ENCODE peak calls at places on chromosomes 16 and 17, in four cellular contexts. M is K562, U is GM12878, P is HepG2. O is an unnamed sample.

GRCh38 chr16:72099377-72099818 is 5.8 kb downstream of the DHX38 start:
- DNase-seq in M (peak), U (peak), P (peak), O (peak)

GRCh38 chr17:81714412-81715106 is 2.5 kb downstream of the SLC25A10 start:
- DNase-seq in M (no peak), U (no peak), P (no peak), O (no peak)

GRCh38 chr17:48023408-48024148 is 14.0 kb downstream of the COPZ2 start:
- DNase-seq in M (no peak), U (no peak), P (peak), O (no peak)

GRCh38 chr17:27657620-27658019 is 26.6 kb downstream of the LGALS9 start:
- DNase-seq in M (peak), U (no peak), P (no peak), O (no peak)

GRCh38 chr17:52754838-52755237 is 596.3 kb upstream of the CA10 start:
- DNase-seq in M (no peak), U (no peak), P (no peak), O (no peak)

GRCh38 chr16:55672471-55672870 is 16.7 kb downstream of the SLC6A2 start:
- DNase-seq in M (no peak), U (no peak), P (no peak), O (no peak)

GRCh38 chr17:75757086-75757681 is 7.8 kb downstream of the GALK1 start:
- DNase-seq in M (no peak), U (no peak), P (no peak), O (no peak)

GRCh38 chr17:5044630-5045029 is 9.4 kb upstream of the SLC52A1 start:
- DNase-seq in M (no peak), U (no peak), P (no peak), O (no peak)

GRCh38 chr17:6775871-6776405 is at the start of gene FBXO39:
- DNase-seq in M (no peak), U (no peak), P (no peak), O (no peak)

GRCh38 chr16:15739940-15740339 is 89.9 kb downstream of the NDE1 start:
- DNase-seq in M (no peak), U (no peak), P (no peak), O (no peak)

GRCh38 chr16:72357860-72358259 is 185.9 kb upstream of the PMFBP1 start:
- DNase-seq in M (no peak), U (no peak), P (no peak), O (no peak)

GRCh38 chr17:38619937-38620550 is 14.3 kb upstream of the SRCIN1 start:
- DNase-seq in M (no peak), U (no peak), P (no peak), O (no peak)

GRCh38 chr16:1167276-1168107 is 14.6 kb downstream of the CACNA1H start:
- DNase-seq in M (no peak), U (no peak), P (no peak), O (no peak)

GRCh38 chr16:87877942-87878507 is 8.7 kb upstream of the SLC7A5 start:
- DNase-seq in M (no peak), U (no peak), P (no peak), O (no peak)

GRCh38 chr16:87384162-87384999 is 805 bp upstream of the FBXO31 start:
- DNase-seq in M (no peak), U (no peak), P (peak), O (no peak)

GRCh38 chr17:60128171-60128859 is 21.5 kb upstream of the CA4 start:
- DNase-seq in M (no peak), U (no peak), P (no peak), O (no peak)

GRCh38 chr16:24526701-24527470 is 12.5 kb upstream of the RBBP6 start:
- DNase-seq in M (no peak), U (no peak), P (no peak), O (no peak)
- TF ChIP-seq FOXK2 in M (no peak), U (no peak), P (no peak), O (no peak)

DNA sequence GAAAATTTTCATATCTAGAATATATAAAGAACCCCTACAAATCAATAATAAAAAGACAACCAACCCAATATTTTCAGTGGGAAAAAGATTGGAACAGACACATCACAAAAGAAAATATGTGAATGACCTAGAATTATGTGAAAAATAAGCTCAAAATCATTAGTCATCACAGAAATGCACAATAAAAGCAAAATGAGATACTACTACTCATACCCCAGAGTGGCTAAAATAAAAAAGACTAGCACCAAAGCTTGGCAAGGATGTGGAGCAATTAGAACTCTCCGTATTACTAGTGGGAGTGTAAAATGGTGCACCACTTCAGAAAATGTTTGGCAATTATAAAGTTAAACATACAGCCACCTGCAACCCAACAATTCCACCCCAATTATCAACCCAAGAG is 48.0 kb upstream of the CDH5 start:
- DNase-seq in M (no peak), U (no peak), P (no peak), O (no peak)
- TF ChIP-seq BHLHE40 in M (no peak), U (no peak), P (no peak), O (no peak)

GRCh38 chr17:50641339-50641725 is 6.7 kb downstream of the ABCC3 start:
- DNase-seq in M (no peak), U (no peak), P (no peak), O (no peak)

GRCh38 chr17:50637829-50638571 is 3.3 kb downstream of the ABCC3 start:
- DNase-seq in M (no peak), U (no peak), P (no peak), O (no peak)

GRCh38 chr17:50638572-50638850 is 3.8 kb downstream of the ABCC3 start:
- DNase-seq in M (no peak), U (no peak), P (no peak), O (no peak)

GRCh38 chr17:50640701-50641338 is 6.1 kb downstream of the ABCC3 start:
- DNase-seq in M (peak), U (no peak), P (peak), O (no peak)

GRCh38 chr17:50638851-50639767 is 4.4 kb downstream of the ABCC3 start:
- DNase-seq in M (no peak), U (no peak), P (peak), O (no peak)
- TF ChIP-seq SP1 in M (no peak), U (no peak), P (no peak), O (no peak)

GRCh38 chr16:28165549-28166046 is 46.2 kb downstream of the XPO6 start:
- DNase-seq in M (no peak), U (no peak), P (no peak), O (no peak)

GRCh38 chr16:28167730-28168129 is 44.0 kb downstream of the XPO6 start:
- DNase-seq in M (no peak), U (no peak), P (no peak), O (no peak)

GRCh38 chr16:28168991-28169554 is 42.7 kb downstream of the XPO6 start:
- DNase-seq in M (no peak), U (no peak), P (no peak), O (no peak)

GRCh38 chr16:28166394-28167208 is 45.2 kb downstream of the XPO6 start:
- DNase-seq in M (no peak), U (no peak), P (peak), O (no peak)

DNA sequence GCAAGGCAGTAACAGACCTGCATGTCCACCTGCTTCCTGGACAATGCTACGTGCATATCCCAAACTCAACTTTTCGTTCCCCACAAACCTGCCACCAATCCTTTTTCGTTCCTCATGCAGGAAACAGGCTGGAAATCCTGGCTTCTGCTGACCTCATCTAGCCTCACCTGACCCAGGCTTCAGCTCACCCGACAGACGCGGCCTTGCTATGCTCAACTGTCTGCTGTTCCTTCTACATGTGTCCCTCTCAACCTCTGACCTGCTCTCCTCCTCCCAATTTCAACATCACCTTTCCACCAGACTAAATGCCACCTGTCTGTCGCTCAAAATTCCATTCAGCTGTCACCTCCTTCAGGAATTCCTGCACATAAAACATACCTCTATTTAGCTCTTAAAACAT is 44.5 kb downstream of the XPO6 start:
- DNase-seq in M (no peak), U (no peak), P (no peak), O (no peak)
- TF ChIP-seq FOXK2 in M (no peak), U (no peak), P (no peak), O (no peak)

GRCh38 chr17:40557531-40558299 is 7.6 kb downstream of the CCR7 start:
- DNase-seq in M (no peak), U (no peak), P (no peak), O (no peak)

GRCh38 chr17:40554646-40555295 is 10.5 kb downstream of the CCR7 start:
- DNase-seq in M (peak), U (no peak), P (no peak), O (no peak)

GRCh38 chr17:40555296-40556190 is 9.7 kb downstream of the CCR7 start:
- DNase-seq in M (no peak), U (no peak), P (no peak), O (no peak)

GRCh38 chr17:40556884-40557414 is 8.3 kb downstream of the CCR7 start:
- DNase-seq in M (peak), U (no peak), P (no peak), O (no peak)

DNA sequence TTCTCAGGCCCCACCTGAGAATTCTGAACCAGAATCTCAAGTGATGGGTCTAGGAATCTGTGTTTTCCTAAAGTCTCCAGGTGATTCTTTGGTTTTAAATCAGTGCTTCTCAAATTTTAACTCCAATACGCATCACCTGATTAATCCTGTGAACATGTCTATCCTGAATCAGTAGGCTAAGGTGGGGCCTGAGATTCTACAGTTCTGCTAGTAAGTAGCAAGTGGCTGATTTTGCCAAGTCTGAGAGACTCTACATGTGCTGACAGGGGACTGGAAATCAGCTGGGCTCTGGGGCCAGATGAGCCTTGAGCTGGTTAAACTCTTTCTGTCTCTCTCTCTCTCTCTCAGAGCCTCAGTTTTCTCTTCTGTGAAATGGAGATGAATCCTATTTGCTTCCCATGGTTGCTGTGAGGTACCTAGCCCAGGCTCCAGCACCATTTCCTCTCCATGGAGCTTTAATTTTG is 9.0 kb downstream of the CCR7 start:
- DNase-seq in M (no peak), U (no peak), P (no peak), O (no peak)
- TF ChIP-seq BHLHE40 in M (no peak), U (peak), P (no peak), O (no peak)

GRCh38 chr17:40582328-40582901 is 17.1 kb upstream of the CCR7 start:
- DNase-seq in M (no peak), U (peak), P (no peak), O (no peak)
- TF ChIP-seq SP1 in M (no peak), U (peak), P (no peak), O (no peak)